ENCODE peak calls at places on chromosomes 2 and 18, in four cellular contexts. T is HCT116, E is K562, A is HepG2. H is an unnamed sample.

GRCh38 chr2:101832114-101832513 is 134.6 kb downstream of the MAP4K4 start:
- DNase-seq in T (no peak), A (no peak), E (no peak), H (no peak)

GRCh38 chr2:168354499-168354898 is 101.6 kb upstream of the CERS6 start:
- DNase-seq in T (no peak), E (no peak), A (no peak), H (no peak)

GRCh38 chr2:9885036-9885684 is 41.9 kb downstream of the TAF1B start:
- DNase-seq in A (no peak), T (no peak), E (no peak), H (no peak)

GRCh38 chr2:233384811-233385488 is 30.7 kb downstream of the DGKD start:
- DNase-seq in E (no peak), T (no peak), A (no peak), H (no peak)

GRCh38 chr2:195500878-195501277 is 156.1 kb upstream of the SLC39A10 start:
- DNase-seq in E (no peak), A (no peak), T (no peak), H (no peak)

GRCh38 chr2:239193925-239194687 is 206.7 kb downstream of the HDAC4 start:
- DNase-seq in T (no peak), A (no peak), E (no peak), H (no peak)

GRCh38 chr2:229910832-229911412 is 10.9 kb downstream of the TRIP12 start:
- DNase-seq in A (peak; percentile 35), E (no peak), T (no peak), H (peak; percentile 39)

GRCh38 chr18:71831039-71831438 is 713.1 kb downstream of the CBLN2 start:
- DNase-seq in E (no peak), T (no peak), A (no peak), H (no peak)

GRCh38 chr2:74206180-74206688 is 7.8 kb downstream of the MTHFD2 start:
- DNase-seq in A (no peak), T (no peak), E (peak; percentile 42), H (no peak)

GRCh38 chr2:207264310-207264709 is 98.6 kb upstream of the KLF7 start:
- DNase-seq in T (no peak), E (no peak), A (no peak), H (no peak)

GRCh38 chr2:176936410-176936809 is 276.2 kb upstream of the HNRNPA3 start:
- DNase-seq in E (no peak), T (no peak), A (no peak), H (no peak)

GRCh38 chr2:225182126-225182525 is 139.9 kb upstream of the DOCK10 start:
- DNase-seq in E (no peak), T (no peak), A (no peak), H (peak; percentile 87)

DNA sequence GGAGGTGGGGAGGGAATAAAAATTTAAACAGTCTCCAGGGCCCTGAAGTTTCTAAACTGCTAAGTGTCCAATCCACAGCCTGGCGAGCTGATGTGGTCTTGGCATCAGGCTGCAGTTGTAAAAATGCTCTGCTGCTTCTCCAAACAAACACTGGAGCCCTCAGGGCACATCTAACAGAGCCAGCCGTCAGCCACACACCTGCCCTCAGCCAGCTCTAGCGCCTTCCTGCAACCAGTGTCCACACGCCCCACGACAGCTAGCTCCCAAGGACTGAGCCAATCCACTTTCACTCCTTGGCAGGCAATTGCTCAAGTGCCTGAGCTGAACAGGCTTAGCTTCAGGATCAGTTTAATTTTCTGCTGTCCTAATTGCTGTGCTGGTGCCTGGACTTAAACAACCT is 446.4 kb upstream of the RAB12 start:
- DNase-seq in E (no peak), T (no peak), A (no peak), H (no peak)
- TF ChIP-seq YY1 in E (no peak), T (no peak), A (no peak), H (no peak)

GRCh38 chr2:85477884-85478283 is 59.4 kb downstream of the SH2D6 start:
- DNase-seq in T (no peak), A (no peak), E (no peak), H (no peak)

GRCh38 chr2:85476624-85477023 is 58.1 kb downstream of the SH2D6 start:
- DNase-seq in E (no peak), A (no peak), T (no peak), H (no peak)

GRCh38 chr2:85470850-85471800 is 52.6 kb downstream of the SH2D6 start:
- DNase-seq in T (no peak), E (no peak), A (peak; percentile 98), H (no peak)

GRCh38 chr2:85472265-85472664 is 53.8 kb downstream of the SH2D6 start:
- DNase-seq in T (no peak), E (no peak), A (no peak), H (no peak)

GRCh38 chr2:85475801-85476610 is 57.5 kb downstream of the SH2D6 start:
- DNase-seq in E (no peak), T (no peak), A (peak; percentile 74), H (no peak)
- H3K4me1 ChIP-seq in E (no peaks in the 10 kb centered on the region), T (peaks cover 7% of the 10 kb centered on the region), A (peaks cover 52% of the 10 kb centered on the region), H (no peaks in the 10 kb centered on the region)

GRCh38 chr2:199940373-199940772 is 14.9 kb downstream of the TYW5 start:
- DNase-seq in T (peak; percentile 21), E (no peak), A (peak; percentile 40), H (no peak)
- TF ChIP-seq YY1 in T (no peak), E (no peak), A (no peak), H (no peak)

GRCh38 chr2:174797792-174798276 is 33.6 kb upstream of the CHRNA1 start:
- DNase-seq in T (no peak), E (no peak), A (no peak), H (no peak)
- H3K4me1 ChIP-seq in T (no peaks in the 10 kb centered on the region), E (no peaks in the 10 kb centered on the region), A (no peaks in the 10 kb centered on the region), H (no peaks in the 10 kb centered on the region)

GRCh38 chr2:137964066-137964858 is at the start of gene HNMT:
- DNase-seq in A (peak; percentile 100), T (no peak), E (peak; percentile 54), H (no peak)

GRCh38 chr2:137960223-137960622 is 4.0 kb upstream of the HNMT start:
- DNase-seq in E (no peak), T (no peak), A (no peak), H (no peak)

GRCh38 chr2:137964859-137965459 is 686 bp downstream of the HNMT start:
- DNase-seq in A (no peak), E (no peak), T (no peak), H (no peak)

GRCh38 chr2:137963535-137964065 is 673 bp upstream of the HNMT start:
- DNase-seq in T (no peak), E (no peak), A (peak; percentile 53), H (no peak)

DNA sequence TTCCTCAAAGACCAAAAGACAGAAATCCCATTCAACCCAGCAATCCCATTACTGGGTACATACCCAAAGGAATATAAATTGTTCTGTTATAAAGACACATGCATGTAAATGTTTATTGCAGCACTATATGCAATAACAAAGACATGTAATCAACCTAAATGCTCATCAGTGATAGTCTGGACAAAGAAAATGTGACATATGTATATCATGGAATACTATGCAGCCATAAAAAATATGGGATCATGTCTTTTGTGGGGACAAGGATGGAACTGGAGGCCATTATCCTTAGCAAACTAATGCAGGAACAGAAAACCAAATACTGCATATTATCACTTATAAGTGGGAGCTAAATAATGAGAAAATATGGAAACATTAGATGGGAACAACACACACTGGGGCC is 2.7 kb upstream of the HNMT start:
- DNase-seq in E (no peak), T (no peak), A (no peak), H (no peak)
- TF ChIP-seq YY1 in E (no peak), T (no peak), A (no peak), H (no peak)

DNA sequence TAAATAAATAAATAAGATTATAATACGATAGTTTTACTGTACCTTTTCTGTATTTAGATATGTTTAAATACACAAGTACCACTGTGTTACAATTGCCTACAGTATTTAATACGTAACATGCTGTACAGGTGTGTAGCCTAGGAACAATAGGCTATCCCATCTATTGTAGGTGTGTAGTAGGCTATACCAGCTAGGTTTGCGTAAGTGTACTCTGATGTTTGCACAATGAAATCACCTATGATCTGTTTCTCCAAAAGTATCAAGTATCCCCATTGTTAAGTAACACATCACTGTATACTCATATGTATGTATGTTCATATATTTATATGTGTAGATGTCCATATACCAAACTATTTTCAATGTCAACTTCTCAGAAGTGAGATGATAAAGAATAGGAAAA is 118.2 kb upstream of the RND3 start:
- DNase-seq in A (no peak), E (no peak), T (no peak), H (no peak)
- H3K4me1 ChIP-seq in A (peaks cover 8% of the 10 kb centered on the region), E (no peaks in the 10 kb centered on the region), T (no peaks in the 10 kb centered on the region), H (no peaks in the 10 kb centered on the region)

GRCh38 chr2:54599326-54599710 is 124.1 kb upstream of the EML6 start:
- DNase-seq in E (no peak), A (no peak), T (no peak), H (no peak)

GRCh38 chr2:54599914-54600313 is 123.5 kb upstream of the EML6 start:
- DNase-seq in A (no peak), E (peak; percentile 75), T (no peak), H (no peak)

GRCh38 chr2:54602736-54603322 is 120.6 kb upstream of the EML6 start:
- DNase-seq in E (no peak), A (no peak), T (no peak), H (no peak)

GRCh38 chr2:54603357-54603756 is 120.1 kb upstream of the EML6 start:
- DNase-seq in A (no peak), E (no peak), T (no peak), H (no peak)

GRCh38 chr2:54601339-54601738 is 122.1 kb upstream of the EML6 start:
- DNase-seq in A (no peak), E (no peak), T (no peak), H (no peak)
- TF ChIP-seq YY1 in A (no peak), E (no peak), T (no peak), H (no peak)